ENCODE peak calls at places on chromosomes 5 and 9, in four cellular contexts. One of them, this sample, is unnamed.

GRCh38 chr5:636951-637350 is 24.8 kb downstream of the CEP72 start:
- DNase-seq in DND-41: no peak
- DNase-seq in GM23248: no peak
- DNase-seq in GM12878: no peak
- DNase-seq in this sample: no peak

GRCh38 chr5:97417977-97418376 is 234.9 kb upstream of the RIOK2 start:
- DNase-seq in DND-41: no peak
- DNase-seq in GM23248: no peak
- DNase-seq in GM12878: no peak
- DNase-seq in this sample: no peak

GRCh38 chr5:122102825-122103224 is 24.8 kb upstream of the LOX start:
- DNase-seq in DND-41: no peak
- DNase-seq in GM23248: peak
- DNase-seq in GM12878: no peak
- DNase-seq in this sample: no peak

GRCh38 chr5:56838409-56839039 is 23.2 kb downstream of the MAP3K1 start:
- DNase-seq in DND-41: no peak
- DNase-seq in GM23248: peak
- DNase-seq in GM12878: peak
- DNase-seq in this sample: no peak

GRCh38 chr5:81420039-81420667 is 26.2 kb upstream of the ACOT12 start:
- DNase-seq in DND-41: no peak
- DNase-seq in GM23248: peak
- DNase-seq in GM12878: no peak
- DNase-seq in this sample: peak

GRCh38 chr9:134349941-134350340 is 23.7 kb downstream of the RXRA start:
- DNase-seq in DND-41: no peak
- DNase-seq in GM23248: no peak
- DNase-seq in GM12878: no peak
- DNase-seq in this sample: no peak

GRCh38 chr9:112188884-112189283 is 13.8 kb upstream of the SUSD1 start:
- DNase-seq in DND-41: no peak
- DNase-seq in GM23248: no peak
- DNase-seq in GM12878: no peak
- DNase-seq in this sample: no peak

GRCh38 chr5:16049766-16050165 is 129.8 kb downstream of the MARCHF11 start:
- DNase-seq in DND-41: no peak
- DNase-seq in GM23248: no peak
- DNase-seq in GM12878: no peak
- DNase-seq in this sample: no peak

GRCh38 chr5:151709109-151709735 is 22.5 kb upstream of the SPARC start:
- DNase-seq in DND-41: no peak
- DNase-seq in GM23248: no peak
- DNase-seq in GM12878: no peak
- DNase-seq in this sample: no peak

GRCh38 chr9:92094655-92095054 is 20.6 kb downstream of the SPTLC1 start:
- DNase-seq in DND-41: no peak
- DNase-seq in GM23248: peak
- DNase-seq in GM12878: no peak
- DNase-seq in this sample: no peak

GRCh38 chr5:96844476-96844990 is 31.8 kb upstream of the ERAP2 start:
- DNase-seq in DND-41: peak
- DNase-seq in GM23248: peak
- DNase-seq in GM12878: no peak
- DNase-seq in this sample: peak

GRCh38 chr9:101495810-101496209 is 37.8 kb upstream of the RNF20 start:
- DNase-seq in DND-41: no peak
- DNase-seq in GM23248: peak
- DNase-seq in GM12878: no peak
- DNase-seq in this sample: peak

GRCh38 chr5:95446560-95447221 is 55.5 kb downstream of the FAM81B start:
- DNase-seq in DND-41: peak
- DNase-seq in GM23248: peak
- DNase-seq in GM12878: no peak
- DNase-seq in this sample: no peak

GRCh38 chr5:127705120-127705892 is 2.1 kb downstream of the CCDC192 start:
- DNase-seq in DND-41: no peak
- DNase-seq in GM23248: peak
- DNase-seq in GM12878: no peak
- DNase-seq in this sample: no peak

GRCh38 chr9:134698111-134698510 is 56.5 kb downstream of the COL5A1 start:
- DNase-seq in DND-41: no peak
- DNase-seq in GM23248: no peak
- DNase-seq in GM12878: no peak
- DNase-seq in this sample: no peak

GRCh38 chr9:136815422-136815782 is 7.7 kb downstream of the RABL6 start:
- DNase-seq in DND-41: no peak
- DNase-seq in GM23248: no peak
- DNase-seq in GM12878: no peak
- DNase-seq in this sample: no peak

GRCh38 chr9:97237951-97238851 is 69.3 kb upstream of the CCDC180 start:
- DNase-seq in DND-41: peak
- DNase-seq in GM23248: peak
- DNase-seq in GM12878: no peak
- DNase-seq in this sample: peak

GRCh38 chr9:134066923-134067851 is 639 bp downstream of the BRD3 start:
- DNase-seq in DND-41: peak
- DNase-seq in GM23248: peak
- DNase-seq in GM12878: no peak
- DNase-seq in this sample: no peak

GRCh38 chr9:24846248-24846912 is 300.7 kb upstream of the IZUMO3 start:
- DNase-seq in DND-41: no peak
- DNase-seq in GM23248: no peak
- DNase-seq in GM12878: no peak
- DNase-seq in this sample: no peak

GRCh38 chr5:125376059-125376641 is 629.7 kb upstream of the ZNF608 start:
- DNase-seq in DND-41: no peak
- DNase-seq in GM23248: no peak
- DNase-seq in GM12878: no peak
- DNase-seq in this sample: no peak

GRCh38 chr5:10863763-10864383 is 102.8 kb upstream of the DAP start:
- DNase-seq in DND-41: peak
- DNase-seq in GM23248: peak
- DNase-seq in GM12878: peak
- DNase-seq in this sample: no peak

GRCh38 chr5:141815051-141815795 is 63.0 kb downstream of the PCDH1 start:
- DNase-seq in DND-41: no peak
- DNase-seq in GM23248: no peak
- DNase-seq in GM12878: no peak
- DNase-seq in this sample: no peak

GRCh38 chr5:52725781-52726180 is 61.9 kb upstream of the ITGA1 start:
- DNase-seq in DND-41: peak
- DNase-seq in GM23248: no peak
- DNase-seq in GM12878: no peak
- DNase-seq in this sample: no peak

GRCh38 chr9:87713278-87713989 is 12.5 kb upstream of the CTSL start:
- DNase-seq in DND-41: no peak
- DNase-seq in GM23248: peak
- DNase-seq in GM12878: no peak
- DNase-seq in this sample: no peak

GRCh38 chr5:568061-568781 is 43.9 kb upstream of the CEP72 start:
- DNase-seq in DND-41: no peak
- DNase-seq in GM23248: no peak
- DNase-seq in GM12878: no peak
- DNase-seq in this sample: no peak

GRCh38 chr9:27549196-27549737 is 19.7 kb upstream of the MOB3B start:
- DNase-seq in DND-41: no peak
- DNase-seq in GM23248: peak
- DNase-seq in GM12878: no peak
- DNase-seq in this sample: no peak

GRCh38 chr9:27558307-27558706 is 15.0 kb downstream of the C9orf72 start:
- DNase-seq in DND-41: no peak
- DNase-seq in GM23248: no peak
- DNase-seq in GM12878: no peak
- DNase-seq in this sample: no peak

GRCh38 chr9:27560457-27560856 is 12.8 kb downstream of the C9orf72 start:
- DNase-seq in DND-41: no peak
- DNase-seq in GM23248: no peak
- DNase-seq in GM12878: no peak
- DNase-seq in this sample: no peak

GRCh38 chr9:27554712-27555111 is 18.6 kb downstream of the C9orf72 start:
- DNase-seq in DND-41: no peak
- DNase-seq in GM23248: no peak
- DNase-seq in GM12878: no peak
- DNase-seq in this sample: no peak
- TF ChIP-seq EZH2 in DND-41: no peak
- TF ChIP-seq EZH2 in GM23248: no peak
- TF ChIP-seq EZH2 in GM12878: no peak
- TF ChIP-seq EZH2 in this sample: no peak

GRCh38 chr9:98974994-98975712 is 31.4 kb downstream of the COL15A1 start:
- DNase-seq in DND-41: peak
- DNase-seq in GM23248: peak
- DNase-seq in GM12878: no peak
- DNase-seq in this sample: no peak
- H3K9ac ChIP-seq in DND-41: no peak
- H3K9ac ChIP-seq in GM23248: peak
- H3K9ac ChIP-seq in GM12878: no peak
- H3K9ac ChIP-seq in this sample: no peak

GRCh38 chr9:78132688-78133033 is 101.0 kb upstream of the GNAQ start:
- DNase-seq in DND-41: peak
- DNase-seq in GM23248: no peak
- DNase-seq in GM12878: no peak
- DNase-seq in this sample: no peak
- TF ChIP-seq EZH2 in DND-41: no peak
- TF ChIP-seq EZH2 in GM23248: no peak
- TF ChIP-seq EZH2 in GM12878: no peak
- TF ChIP-seq EZH2 in this sample: no peak

GRCh38 chr9:135760465-135760864 is 58.5 kb downstream of the KCNT1 start:
- DNase-seq in DND-41: no peak
- DNase-seq in GM23248: no peak
- DNase-seq in GM12878: no peak
- DNase-seq in this sample: no peak
- H3K9ac ChIP-seq in DND-41: no peak
- H3K9ac ChIP-seq in GM23248: no peak
- H3K9ac ChIP-seq in GM12878: no peak
- H3K9ac ChIP-seq in this sample: no peak

GRCh38 chr5:132229236-132229635 is 1.6 kb upstream of the P4HA2 start:
- DNase-seq in DND-41: no peak
- DNase-seq in GM23248: no peak
- DNase-seq in GM12878: no peak
- DNase-seq in this sample: no peak

GRCh38 chr5:132227235-132227484 is 493 bp downstream of the P4HA2 start:
- DNase-seq in DND-41: no peak
- DNase-seq in GM23248: no peak
- DNase-seq in GM12878: no peak
- DNase-seq in this sample: no peak

GRCh38 chr5:132226516-132227234 is 978 bp downstream of the P4HA2 start:
- DNase-seq in DND-41: no peak
- DNase-seq in GM23248: peak
- DNase-seq in GM12878: no peak
- DNase-seq in this sample: no peak

GRCh38 chr5:132228241-132229035 is 785 bp upstream of the P4HA2 start:
- DNase-seq in DND-41: no peak
- DNase-seq in GM23248: no peak
- DNase-seq in GM12878: no peak
- DNase-seq in this sample: no peak

DNA sequence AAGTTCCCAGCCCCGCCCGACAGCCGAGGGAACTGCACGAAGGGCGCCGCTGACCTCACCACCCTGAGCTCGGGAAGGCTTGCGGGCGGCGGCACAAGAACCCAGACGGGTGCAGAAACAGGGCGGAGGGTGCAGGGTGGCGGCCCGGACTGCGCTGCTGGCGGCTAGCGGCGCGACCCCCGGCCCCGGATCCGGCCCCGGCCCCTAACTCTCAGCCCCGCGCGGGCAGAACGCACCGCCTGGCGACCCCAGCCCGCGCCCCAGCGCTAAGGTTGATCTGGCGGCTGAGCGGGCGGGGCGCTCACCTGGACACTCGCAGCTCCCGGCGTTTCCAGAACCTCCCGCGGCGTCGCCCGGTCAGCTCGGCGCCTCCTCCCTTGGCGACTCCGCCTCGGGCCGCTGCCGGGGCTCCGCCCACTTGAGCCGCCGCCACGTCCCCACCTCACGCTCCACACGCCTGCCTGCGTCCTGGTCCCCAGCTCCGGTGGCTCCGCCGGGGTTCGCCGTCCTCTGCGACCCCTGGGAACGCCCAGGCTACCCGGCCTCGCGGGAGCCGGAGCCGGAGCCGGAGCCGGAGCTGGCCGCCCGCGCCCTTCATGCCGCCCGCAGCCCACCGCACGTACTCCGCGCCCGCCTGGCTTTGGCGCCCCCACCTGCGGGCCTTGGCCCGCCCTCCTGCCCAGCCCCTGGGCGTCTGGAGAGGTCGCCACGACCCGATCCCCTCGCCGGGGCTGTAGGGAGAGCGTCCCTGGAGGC is at the start of gene P4HA2:
- DNase-seq in DND-41: no peak
- DNase-seq in GM23248: peak
- DNase-seq in GM12878: no peak
- DNase-seq in this sample: no peak
- TF ChIP-seq EZH2 in DND-41: no peak
- TF ChIP-seq EZH2 in GM23248: no peak
- TF ChIP-seq EZH2 in GM12878: no peak
- TF ChIP-seq EZH2 in this sample: no peak

GRCh38 chr9:129946596-129946995 is 96.4 kb downstream of the FNBP1 start:
- DNase-seq in DND-41: no peak
- DNase-seq in GM23248: no peak
- DNase-seq in GM12878: no peak
- DNase-seq in this sample: no peak

GRCh38 chr9:129949821-129950220 is 93.2 kb downstream of the FNBP1 start:
- DNase-seq in DND-41: no peak
- DNase-seq in GM23248: no peak
- DNase-seq in GM12878: no peak
- DNase-seq in this sample: no peak

GRCh38 chr9:129939426-129939825 is 103.6 kb downstream of the FNBP1 start:
- DNase-seq in DND-41: no peak
- DNase-seq in GM23248: no peak
- DNase-seq in GM12878: no peak
- DNase-seq in this sample: peak

GRCh38 chr9:129945314-129945713 is 97.7 kb downstream of the FNBP1 start:
- DNase-seq in DND-41: no peak
- DNase-seq in GM23248: peak
- DNase-seq in GM12878: no peak
- DNase-seq in this sample: peak

GRCh38 chr9:129944501-129945116 is 98.4 kb downstream of the FNBP1 start:
- DNase-seq in DND-41: no peak
- DNase-seq in GM23248: no peak
- DNase-seq in GM12878: no peak
- DNase-seq in this sample: no peak
- H3K9ac ChIP-seq in DND-41: no peak
- H3K9ac ChIP-seq in GM23248: no peak
- H3K9ac ChIP-seq in GM12878: no peak
- H3K9ac ChIP-seq in this sample: peak

GRCh38 chr5:73119492-73120157 is 750 bp upstream of the TMEM171 start:
- DNase-seq in DND-41: no peak
- DNase-seq in GM23248: no peak
- DNase-seq in GM12878: no peak
- DNase-seq in this sample: no peak
- TF ChIP-seq EZH2 in DND-41: no peak
- TF ChIP-seq EZH2 in GM23248: no peak
- TF ChIP-seq EZH2 in GM12878: no peak
- TF ChIP-seq EZH2 in this sample: no peak

This sample was measured in SK-N-MC.